ENCODE peak calls at places on chromosomes 16 and 17, in six cellular contexts. C is transverse colon, M is GM06990, D is ascending aorta, H is coronary artery, N is AG10803. I is an unnamed sample.

GRCh38 chr17:16926591-16927451 is 45.1 kb downstream of the TNFRSF13B start:
- DNase-seq in C (peak; percentile 3), N (no peak), M (no peak), D (peak; percentile 39), H (peak; percentile 59), I (no peak)

GRCh38 chr17:51640108-51640622 is 379.8 kb downstream of the UTP18 start:
- DNase-seq in C (no peak), N (no peak), D (no peak), H (no peak), M (no peak), I (no peak)

GRCh38 chr16:74677868-74678267 is 11.2 kb upstream of the RFWD3 start:
- DNase-seq in C (no peak), H (no peak), M (no peak), N (no peak), D (peak; percentile 35), I (no peak)

GRCh38 chr17:1787301-1787902 is 25.5 kb downstream of the SERPINF1 start:
- DNase-seq in M (no peak), N (peak; percentile 90), H (peak; percentile 92), D (peak; percentile 93), C (peak; percentile 78), I (peak; percentile 90)

GRCh38 chr17:8153550-8153956 is 1.3 kb upstream of the PER1 start:
- DNase-seq in N (peak; percentile 97), H (peak; percentile 90), D (peak; percentile 94), C (peak; percentile 85), M (no peak), I (peak; percentile 98)

GRCh38 chr16:50933257-50933656 is 191.4 kb downstream of the CYLD start:
- DNase-seq in M (no peak), D (no peak), N (no peak), H (no peak), C (no peak), I (no peak)

GRCh38 chr16:50458694-50459271 is 89.4 kb upstream of the NKD1 start:
- DNase-seq in M (no peak), D (no peak), H (no peak), N (no peak), C (no peak), I (no peak)

GRCh38 chr17:67696853-67697505 is 20.8 kb upstream of the NOL11 start:
- DNase-seq in H (no peak), N (no peak), C (no peak), M (no peak), D (no peak), I (no peak)

GRCh38 chr17:7839890-7840260 is 5.9 kb downstream of the KDM6B start:
- DNase-seq in D (peak; percentile 42), N (peak; percentile 54), C (no peak), M (no peak), H (peak; percentile 68), I (no peak)

GRCh38 chr17:74862108-74862901 is 2.6 kb upstream of the GRIN2C start:
- DNase-seq in M (no peak), H (no peak), N (peak; percentile 36), C (peak; percentile 60), D (peak; percentile 76), I (peak; percentile 45)

GRCh38 chr16:29961479-29962343 is at the start of gene TMEM219:
- DNase-seq in N (peak; percentile 84), H (peak; percentile 93), C (peak; percentile 94), M (peak; percentile 96), D (peak; percentile 97), I (peak; percentile 86)

GRCh38 chr17:31413871-31414589 is 22.6 kb downstream of the RAB11FIP4 start:
- DNase-seq in H (no peak), M (no peak), N (peak; percentile 56), C (no peak), D (no peak), I (peak; percentile 58)

GRCh38 chr17:31414590-31414918 is 23.1 kb downstream of the RAB11FIP4 start:
- DNase-seq in N (no peak), D (no peak), H (no peak), M (no peak), C (no peak), I (no peak)

GRCh38 chr17:31415640-31416502 is 24.4 kb downstream of the RAB11FIP4 start:
- DNase-seq in N (no peak), H (peak; percentile 64), M (no peak), D (no peak), C (no peak), I (no peak)

GRCh38 chr17:31416503-31416923 is 25.0 kb downstream of the RAB11FIP4 start:
- DNase-seq in D (no peak), N (no peak), C (no peak), M (no peak), H (peak; percentile 57), I (no peak)

DNA sequence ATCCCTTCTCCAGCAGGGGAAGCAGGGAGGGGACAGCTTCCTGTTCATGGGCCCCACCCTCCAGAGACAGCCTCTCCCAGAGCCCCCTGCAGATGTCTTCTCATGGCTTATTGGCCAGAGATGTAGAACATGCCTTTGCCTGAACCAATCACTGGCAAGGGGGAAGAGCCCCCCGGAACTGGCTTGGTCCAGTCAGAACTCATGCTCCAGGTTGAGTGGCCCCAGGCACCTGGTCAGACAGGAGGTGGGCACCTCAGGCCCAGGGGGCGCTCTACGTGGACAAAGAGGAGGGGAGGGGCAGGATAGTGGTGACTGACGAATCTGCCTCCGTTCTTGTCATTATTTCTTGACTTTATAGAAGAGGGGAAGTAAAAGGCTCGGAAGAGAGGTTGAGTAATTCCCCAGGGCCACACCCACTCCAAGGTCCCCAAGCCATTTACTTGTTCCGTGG is 23.6 kb downstream of the RAB11FIP4 start:
- DNase-seq in N (no peak), D (no peak), C (no peak), M (no peak), H (no peak), I (no peak)
- TF ChIP-seq CTCF in N (no peak), D (no peak), C (no peak), M (no peak), H (no peak), I (no peak)

DNA sequence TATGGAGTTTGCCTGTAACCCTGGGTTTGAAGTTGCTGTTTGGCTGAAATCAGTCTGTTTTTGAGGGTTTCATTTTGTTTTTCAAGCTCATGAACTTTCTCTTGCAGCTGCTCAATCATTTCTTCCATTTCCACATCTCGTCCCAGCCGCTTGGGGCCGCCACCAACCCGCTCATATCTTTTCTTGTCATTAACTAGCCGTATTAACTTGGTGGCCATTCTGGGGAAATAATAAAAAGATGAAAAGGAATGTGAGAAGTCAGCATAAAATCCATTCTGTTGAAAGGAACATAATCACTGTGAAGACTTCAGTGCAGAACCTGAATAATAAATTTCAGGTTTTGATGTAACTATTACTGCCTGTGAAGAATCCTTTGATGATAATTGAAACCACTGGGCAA is 11.5 kb downstream of the RPGRIP1L start:
- DNase-seq in M (no peak), H (no peak), N (no peak), C (no peak), D (no peak), I (peak; percentile 41)
- TF ChIP-seq CTCF in M (no peak), H (no peak), N (no peak), C (no peak), D (no peak), I (peak; percentile 32)

DNA sequence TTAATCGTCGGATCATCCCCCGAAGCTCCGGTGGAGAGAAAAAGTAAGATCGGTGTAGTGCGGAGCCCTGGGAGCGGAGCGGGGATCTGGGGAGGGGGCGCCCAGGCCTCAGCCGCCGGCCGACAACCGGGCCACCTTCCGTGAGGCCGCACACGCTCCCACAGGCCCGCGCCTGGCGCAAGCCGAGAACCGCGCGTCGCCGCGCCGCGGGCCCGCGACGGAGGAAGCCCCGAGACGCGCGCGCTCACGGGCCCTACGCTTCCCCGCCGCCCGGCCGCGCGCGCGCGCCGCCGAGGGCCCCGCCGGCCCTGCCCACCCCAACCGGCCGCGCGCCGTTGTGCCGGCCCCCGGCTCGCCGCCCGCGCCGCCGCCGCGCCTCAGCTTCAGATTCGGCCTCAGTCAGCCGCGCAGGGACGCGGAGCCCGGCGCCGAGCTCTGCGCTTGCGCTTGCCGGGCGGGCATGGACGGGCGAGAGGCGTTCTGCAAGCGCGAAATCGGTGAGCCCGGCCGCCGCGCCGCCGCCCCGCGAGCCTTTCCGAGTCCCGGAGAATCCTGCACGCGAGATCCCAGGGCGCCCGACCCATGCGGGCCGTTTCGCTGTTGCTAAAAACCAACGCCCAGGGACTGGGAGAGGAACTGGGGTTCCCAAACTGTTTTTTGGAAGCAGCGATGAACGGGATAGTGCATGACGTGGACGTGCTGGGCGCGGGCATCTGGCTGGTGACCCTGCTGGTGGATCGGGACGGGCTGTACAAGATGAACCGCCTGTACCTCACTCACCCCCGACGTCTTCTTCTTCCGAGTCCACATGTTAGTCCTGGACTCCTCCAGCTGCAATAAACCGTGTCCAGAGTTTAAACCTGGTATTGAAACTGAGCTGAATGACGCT is 28.0 kb upstream of the LRRC37A start:
- DNase-seq in M (peak; percentile 95), N (peak; percentile 89), C (peak; percentile 87), H (peak; percentile 85), D (peak; percentile 91), I (peak; percentile 85)
- TF ChIP-seq CTCF in M (no peak), N (peak; percentile 30), C (no peak), H (no peak), D (no peak), I (no peak)

GRCh38 chr17:65814418-65814817 is 253.0 kb upstream of the AXIN2 start:
- DNase-seq in H (no peak), N (no peak), D (no peak), C (no peak), M (no peak), I (no peak)
- TF ChIP-seq CTCF in H (no peak), N (no peak), D (no peak), C (no peak), M (no peak), I (no peak)

GRCh38 chr17:65423346-65424140 is 137.9 kb downstream of the AXIN2 start:
- DNase-seq in N (no peak), M (no peak), C (no peak), D (no peak), H (no peak), I (no peak)

GRCh38 chr17:65415991-65416390 is 145.5 kb downstream of the AXIN2 start:
- DNase-seq in N (no peak), H (no peak), M (no peak), D (no peak), C (peak; percentile 55), I (no peak)

GRCh38 chr17:65413390-65413789 is 148.1 kb downstream of the AXIN2 start:
- DNase-seq in M (no peak), N (no peak), D (no peak), C (peak; percentile 78), H (no peak), I (no peak)

GRCh38 chr17:65417406-65418221 is 143.8 kb downstream of the AXIN2 start:
- DNase-seq in N (peak; percentile 90), M (no peak), D (no peak), H (no peak), C (no peak), I (peak; percentile 49)

DNA sequence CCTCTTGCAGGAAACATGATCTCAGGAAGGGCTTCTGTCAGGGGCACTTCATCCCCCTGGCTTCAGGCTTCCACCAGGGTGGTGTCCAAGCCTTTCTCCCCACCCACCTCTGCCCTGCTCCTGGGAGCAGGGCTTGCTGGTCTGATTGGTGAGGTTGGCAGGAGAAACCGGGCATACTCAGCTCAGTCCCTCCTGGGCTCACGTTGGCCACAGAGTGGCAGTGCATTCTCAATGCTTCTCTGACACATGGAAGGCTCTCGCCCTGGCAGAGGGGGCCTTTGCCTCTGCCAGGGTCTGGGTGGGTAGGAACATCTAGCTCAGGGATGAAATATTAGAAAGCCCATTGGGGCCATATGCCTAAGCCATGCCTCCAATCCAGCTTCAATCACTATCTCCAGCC is 142.8 kb downstream of the AXIN2 start:
- DNase-seq in M (no peak), D (no peak), C (peak; percentile 22), H (no peak), N (no peak), I (no peak)
- TF ChIP-seq CTCF in M (no peak), D (peak; percentile 19), C (no peak), H (no peak), N (peak; percentile 6), I (peak; percentile 17)